ENCODE peak calls at places on chromosomes 16 and 17, in eight cellular contexts. One of them, this sample, is unnamed.

GRCh38 chr17:3738562-3739295 is 15.0 kb downstream of the HASPIN start:
- DNase-seq in fibroblast of villous mesenchyme: no peak
- DNase-seq in CD4-positive, alpha-beta T cell: peak
- DNase-seq in RWPE2: no peak
- DNase-seq in HFF-Myc: no peak
- DNase-seq in upper lobe of right lung: peak
- DNase-seq in cardiac muscle cell: no peak
- DNase-seq in MM.1S: no peak
- DNase-seq in this sample: peak

GRCh38 chr17:78789663-78790181 is 7.6 kb upstream of the CYTH1 start:
- DNase-seq in HFF-Myc: no peak
- DNase-seq in cardiac muscle cell: peak
- DNase-seq in upper lobe of right lung: peak
- DNase-seq in fibroblast of villous mesenchyme: peak
- DNase-seq in CD4-positive, alpha-beta T cell: peak
- DNase-seq in MM.1S: no peak
- DNase-seq in RWPE2: no peak
- DNase-seq in this sample: peak

GRCh38 chr16:54446639-54447038 is 160.1 kb upstream of the IRX3 start:
- DNase-seq in upper lobe of right lung: no peak
- DNase-seq in cardiac muscle cell: peak
- DNase-seq in RWPE2: no peak
- DNase-seq in fibroblast of villous mesenchyme: peak
- DNase-seq in CD4-positive, alpha-beta T cell: no peak
- DNase-seq in MM.1S: no peak
- DNase-seq in HFF-Myc: no peak
- DNase-seq in this sample: no peak

GRCh38 chr16:1315081-1316032 is 5.9 kb downstream of the UBE2I start:
- DNase-seq in CD4-positive, alpha-beta T cell: no peak
- DNase-seq in upper lobe of right lung: no peak
- DNase-seq in MM.1S: no peak
- DNase-seq in HFF-Myc: no peak
- DNase-seq in RWPE2: no peak
- DNase-seq in fibroblast of villous mesenchyme: no peak
- DNase-seq in cardiac muscle cell: no peak
- DNase-seq in this sample: no peak

GRCh38 chr17:67015001-67015400 is 29.4 kb upstream of the CACNG1 start:
- DNase-seq in HFF-Myc: no peak
- DNase-seq in RWPE2: no peak
- DNase-seq in MM.1S: no peak
- DNase-seq in fibroblast of villous mesenchyme: no peak
- DNase-seq in upper lobe of right lung: no peak
- DNase-seq in CD4-positive, alpha-beta T cell: no peak
- DNase-seq in cardiac muscle cell: no peak
- DNase-seq in this sample: no peak

GRCh38 chr16:12706628-12707027 is 97.1 kb downstream of the CPPED1 start:
- DNase-seq in CD4-positive, alpha-beta T cell: no peak
- DNase-seq in cardiac muscle cell: no peak
- DNase-seq in MM.1S: no peak
- DNase-seq in HFF-Myc: no peak
- DNase-seq in upper lobe of right lung: no peak
- DNase-seq in RWPE2: no peak
- DNase-seq in fibroblast of villous mesenchyme: no peak
- DNase-seq in this sample: no peak

GRCh38 chr16:53152321-53152720 is 97.5 kb downstream of the CHD9 start:
- DNase-seq in cardiac muscle cell: no peak
- DNase-seq in upper lobe of right lung: no peak
- DNase-seq in MM.1S: no peak
- DNase-seq in fibroblast of villous mesenchyme: no peak
- DNase-seq in CD4-positive, alpha-beta T cell: no peak
- DNase-seq in RWPE2: no peak
- DNase-seq in HFF-Myc: no peak
- DNase-seq in this sample: no peak

GRCh38 chr16:52435573-52435972 is 111.4 kb downstream of the TOX3 start:
- DNase-seq in HFF-Myc: no peak
- DNase-seq in upper lobe of right lung: no peak
- DNase-seq in MM.1S: no peak
- DNase-seq in CD4-positive, alpha-beta T cell: no peak
- DNase-seq in cardiac muscle cell: peak
- DNase-seq in RWPE2: no peak
- DNase-seq in fibroblast of villous mesenchyme: no peak
- DNase-seq in this sample: no peak

GRCh38 chr16:48385272-48385953 is at the start of gene SIAH1:
- DNase-seq in upper lobe of right lung: peak
- DNase-seq in CD4-positive, alpha-beta T cell: peak
- DNase-seq in MM.1S: peak
- DNase-seq in RWPE2: peak
- DNase-seq in HFF-Myc: no peak
- DNase-seq in fibroblast of villous mesenchyme: peak
- DNase-seq in cardiac muscle cell: peak
- DNase-seq in this sample: peak

GRCh38 chr16:17276610-17277009 is 194.2 kb downstream of the XYLT1 start:
- DNase-seq in MM.1S: no peak
- DNase-seq in CD4-positive, alpha-beta T cell: no peak
- DNase-seq in cardiac muscle cell: no peak
- DNase-seq in RWPE2: no peak
- DNase-seq in fibroblast of villous mesenchyme: no peak
- DNase-seq in HFF-Myc: no peak
- DNase-seq in upper lobe of right lung: no peak
- DNase-seq in this sample: no peak

GRCh38 chr16:8474576-8474975 is 115.7 kb downstream of the TMEM114 start:
- DNase-seq in RWPE2: no peak
- DNase-seq in CD4-positive, alpha-beta T cell: no peak
- DNase-seq in cardiac muscle cell: no peak
- DNase-seq in HFF-Myc: no peak
- DNase-seq in upper lobe of right lung: no peak
- DNase-seq in MM.1S: no peak
- DNase-seq in fibroblast of villous mesenchyme: no peak
- DNase-seq in this sample: no peak

GRCh38 chr17:75515523-75516254 is at the start of gene CASKIN2:
- DNase-seq in RWPE2: peak
- DNase-seq in HFF-Myc: peak
- DNase-seq in upper lobe of right lung: peak
- DNase-seq in CD4-positive, alpha-beta T cell: peak
- DNase-seq in MM.1S: peak
- DNase-seq in cardiac muscle cell: peak
- DNase-seq in fibroblast of villous mesenchyme: peak
- DNase-seq in this sample: peak
- TF ChIP-seq CTCF in RWPE2: peak
- TF ChIP-seq CTCF in HFF-Myc: peak
- TF ChIP-seq CTCF in upper lobe of right lung: peak
- TF ChIP-seq CTCF in CD4-positive, alpha-beta T cell: peak
- TF ChIP-seq CTCF in MM.1S: peak
- TF ChIP-seq CTCF in cardiac muscle cell: peak
- TF ChIP-seq CTCF in fibroblast of villous mesenchyme: peak
- TF ChIP-seq CTCF in this sample: peak

GRCh38 chr17:45247429-45248131 is 14.3 kb downstream of the SPATA32 start:
- DNase-seq in CD4-positive, alpha-beta T cell: peak
- DNase-seq in upper lobe of right lung: peak
- DNase-seq in cardiac muscle cell: peak
- DNase-seq in MM.1S: peak
- DNase-seq in fibroblast of villous mesenchyme: peak
- DNase-seq in HFF-Myc: peak
- DNase-seq in RWPE2: peak
- DNase-seq in this sample: peak

GRCh38 chr17:45248132-45248936 is 13.6 kb downstream of the SPATA32 start:
- DNase-seq in HFF-Myc: no peak
- DNase-seq in MM.1S: peak
- DNase-seq in upper lobe of right lung: peak
- DNase-seq in fibroblast of villous mesenchyme: no peak
- DNase-seq in cardiac muscle cell: no peak
- DNase-seq in RWPE2: no peak
- DNase-seq in CD4-positive, alpha-beta T cell: peak
- DNase-seq in this sample: peak

GRCh38 chr17:45244725-45245656 is 16.9 kb downstream of the SPATA32 start:
- DNase-seq in MM.1S: no peak
- DNase-seq in upper lobe of right lung: no peak
- DNase-seq in HFF-Myc: no peak
- DNase-seq in CD4-positive, alpha-beta T cell: no peak
- DNase-seq in cardiac muscle cell: no peak
- DNase-seq in fibroblast of villous mesenchyme: no peak
- DNase-seq in RWPE2: no peak
- DNase-seq in this sample: no peak

GRCh38 chr17:45246338-45246737 is 15.6 kb downstream of the SPATA32 start:
- DNase-seq in cardiac muscle cell: no peak
- DNase-seq in CD4-positive, alpha-beta T cell: no peak
- DNase-seq in HFF-Myc: no peak
- DNase-seq in upper lobe of right lung: no peak
- DNase-seq in fibroblast of villous mesenchyme: no peak
- DNase-seq in MM.1S: no peak
- DNase-seq in RWPE2: no peak
- DNase-seq in this sample: no peak

GRCh38 chr17:45246861-45247428 is 14.9 kb downstream of the SPATA32 start:
- DNase-seq in RWPE2: peak
- DNase-seq in upper lobe of right lung: peak
- DNase-seq in fibroblast of villous mesenchyme: no peak
- DNase-seq in HFF-Myc: no peak
- DNase-seq in cardiac muscle cell: no peak
- DNase-seq in CD4-positive, alpha-beta T cell: peak
- DNase-seq in MM.1S: no peak
- DNase-seq in this sample: peak
- TF ChIP-seq CTCF in RWPE2: peak
- TF ChIP-seq CTCF in upper lobe of right lung: peak
- TF ChIP-seq CTCF in fibroblast of villous mesenchyme: peak
- TF ChIP-seq CTCF in HFF-Myc: peak
- TF ChIP-seq CTCF in cardiac muscle cell: peak
- TF ChIP-seq CTCF in CD4-positive, alpha-beta T cell: peak
- TF ChIP-seq CTCF in MM.1S: peak
- TF ChIP-seq CTCF in this sample: peak

GRCh38 chr16:86078121-86078600 is 179.2 kb downstream of the IRF8 start:
- DNase-seq in fibroblast of villous mesenchyme: no peak
- DNase-seq in HFF-Myc: no peak
- DNase-seq in upper lobe of right lung: peak
- DNase-seq in CD4-positive, alpha-beta T cell: no peak
- DNase-seq in RWPE2: no peak
- DNase-seq in cardiac muscle cell: no peak
- DNase-seq in MM.1S: no peak
- DNase-seq in this sample: no peak

GRCh38 chr16:86082400-86083030 is 183.6 kb downstream of the IRF8 start:
- DNase-seq in cardiac muscle cell: no peak
- DNase-seq in RWPE2: peak
- DNase-seq in MM.1S: no peak
- DNase-seq in fibroblast of villous mesenchyme: no peak
- DNase-seq in HFF-Myc: no peak
- DNase-seq in CD4-positive, alpha-beta T cell: no peak
- DNase-seq in upper lobe of right lung: peak
- DNase-seq in this sample: no peak

GRCh38 chr16:86079185-86079885 is 180.4 kb downstream of the IRF8 start:
- DNase-seq in CD4-positive, alpha-beta T cell: no peak
- DNase-seq in RWPE2: peak
- DNase-seq in HFF-Myc: no peak
- DNase-seq in cardiac muscle cell: no peak
- DNase-seq in upper lobe of right lung: peak
- DNase-seq in MM.1S: no peak
- DNase-seq in fibroblast of villous mesenchyme: no peak
- DNase-seq in this sample: no peak

GRCh38 chr16:86080982-86081381 is 182.0 kb downstream of the IRF8 start:
- DNase-seq in MM.1S: no peak
- DNase-seq in fibroblast of villous mesenchyme: no peak
- DNase-seq in cardiac muscle cell: no peak
- DNase-seq in CD4-positive, alpha-beta T cell: no peak
- DNase-seq in HFF-Myc: no peak
- DNase-seq in RWPE2: no peak
- DNase-seq in upper lobe of right lung: no peak
- DNase-seq in this sample: no peak

GRCh38 chr16:86080131-86080875 is 181.3 kb downstream of the IRF8 start:
- DNase-seq in HFF-Myc: no peak
- DNase-seq in RWPE2: peak
- DNase-seq in upper lobe of right lung: peak
- DNase-seq in MM.1S: no peak
- DNase-seq in cardiac muscle cell: no peak
- DNase-seq in fibroblast of villous mesenchyme: no peak
- DNase-seq in CD4-positive, alpha-beta T cell: no peak
- DNase-seq in this sample: no peak
- TF ChIP-seq CTCF in HFF-Myc: no peak
- TF ChIP-seq CTCF in RWPE2: no peak
- TF ChIP-seq CTCF in upper lobe of right lung: no peak
- TF ChIP-seq CTCF in MM.1S: no peak
- TF ChIP-seq CTCF in cardiac muscle cell: no peak
- TF ChIP-seq CTCF in fibroblast of villous mesenchyme: no peak
- TF ChIP-seq CTCF in CD4-positive, alpha-beta T cell: no peak
- TF ChIP-seq CTCF in this sample: no peak

GRCh38 chr16:6103561-6103960 is 1006.0 kb upstream of the EEF2KMT start:
- DNase-seq in CD4-positive, alpha-beta T cell: no peak
- DNase-seq in fibroblast of villous mesenchyme: no peak
- DNase-seq in MM.1S: no peak
- DNase-seq in cardiac muscle cell: no peak
- DNase-seq in upper lobe of right lung: no peak
- DNase-seq in HFF-Myc: no peak
- DNase-seq in RWPE2: no peak
- DNase-seq in this sample: no peak

GRCh38 chr16:6099102-6099501 is 1001.5 kb upstream of the EEF2KMT start:
- DNase-seq in upper lobe of right lung: no peak
- DNase-seq in HFF-Myc: no peak
- DNase-seq in CD4-positive, alpha-beta T cell: no peak
- DNase-seq in fibroblast of villous mesenchyme: no peak
- DNase-seq in RWPE2: no peak
- DNase-seq in MM.1S: no peak
- DNase-seq in cardiac muscle cell: no peak
- DNase-seq in this sample: no peak

GRCh38 chr16:6106061-6106460 is 1008.5 kb upstream of the EEF2KMT start:
- DNase-seq in cardiac muscle cell: no peak
- DNase-seq in upper lobe of right lung: no peak
- DNase-seq in CD4-positive, alpha-beta T cell: no peak
- DNase-seq in fibroblast of villous mesenchyme: no peak
- DNase-seq in MM.1S: no peak
- DNase-seq in RWPE2: no peak
- DNase-seq in HFF-Myc: no peak
- DNase-seq in this sample: no peak

GRCh38 chr16:6105115-6105514 is 1007.5 kb upstream of the EEF2KMT start:
- DNase-seq in MM.1S: no peak
- DNase-seq in HFF-Myc: no peak
- DNase-seq in CD4-positive, alpha-beta T cell: no peak
- DNase-seq in upper lobe of right lung: no peak
- DNase-seq in RWPE2: no peak
- DNase-seq in fibroblast of villous mesenchyme: no peak
- DNase-seq in cardiac muscle cell: no peak
- DNase-seq in this sample: no peak

GRCh38 chr16:6104423-6104822 is 1006.8 kb upstream of the EEF2KMT start:
- DNase-seq in cardiac muscle cell: no peak
- DNase-seq in RWPE2: no peak
- DNase-seq in upper lobe of right lung: no peak
- DNase-seq in fibroblast of villous mesenchyme: no peak
- DNase-seq in HFF-Myc: no peak
- DNase-seq in MM.1S: no peak
- DNase-seq in CD4-positive, alpha-beta T cell: no peak
- DNase-seq in this sample: no peak
- TF ChIP-seq CTCF in cardiac muscle cell: no peak
- TF ChIP-seq CTCF in RWPE2: no peak
- TF ChIP-seq CTCF in upper lobe of right lung: no peak
- TF ChIP-seq CTCF in fibroblast of villous mesenchyme: no peak
- TF ChIP-seq CTCF in HFF-Myc: no peak
- TF ChIP-seq CTCF in MM.1S: no peak
- TF ChIP-seq CTCF in CD4-positive, alpha-beta T cell: no peak
- TF ChIP-seq CTCF in this sample: no peak